ENCODE peak calls at places on chromosomes 13 and 19, in nine cellular contexts. V is HCT116, N is GM23338, A is GM23248, J is PC-3, T is neural progenitor cell, C is SK-N-SH, E is OCI-LY7, H is hepatocyte. F is an unnamed sample.

GRCh38 chr19:18063463-18063862 is 23.3 kb downstream of the IL12RB1 start:
- DNase-seq in V (no peak), N (peak; percentile 52), A (no peak), J (peak; percentile 43), T (peak; percentile 48), C (peak; percentile 3), E (no peak), H (peak; percentile 61), F (no peak)

GRCh38 chr13:113145911-113146598 is 12.4 kb upstream of the PROZ start:
- DNase-seq in V (no peak), N (no peak), A (no peak), J (no peak), T (no peak), C (no peak), E (no peak), H (no peak), F (no peak)

GRCh38 chr19:7224205-7224833 is 69.9 kb downstream of the INSR start:
- DNase-seq in V (no peak), N (no peak), A (peak; percentile 61), J (peak; percentile 16), T (no peak), C (no peak), E (no peak), H (no peak), F (no peak)

GRCh38 chr13:94712812-94713555 is 639 bp upstream of the SOX21 start:
- DNase-seq in V (no peak), N (peak; percentile 60), A (peak; percentile 70), J (peak; percentile 74), T (peak; percentile 92), C (peak; percentile 76), E (no peak), H (peak; percentile 73), F (no peak)

GRCh38 chr13:111049791-111050538 is 65.1 kb upstream of the ARHGEF7 start:
- DNase-seq in V (no peak), N (peak; percentile 66), A (peak; percentile 50), J (peak; percentile 35), T (peak; percentile 46), C (peak; percentile 32), E (no peak), H (peak; percentile 51), F (no peak)

GRCh38 chr19:29016926-29017760 is 195.8 kb downstream of the UQCRFS1 start:
- DNase-seq in V (no peak), N (no peak), A (peak; percentile 20), J (no peak), T (no peak), C (no peak), E (no peak), H (no peak), F (no peak)

GRCh38 chr13:39232401-39232980 is 194.2 kb downstream of the NHLRC3 start:
- DNase-seq in V (no peak), N (no peak), A (no peak), J (no peak), T (no peak), C (no peak), E (no peak), H (no peak), F (no peak)

GRCh38 chr13:22298530-22298929 is 627.7 kb downstream of the FGF9 start:
- DNase-seq in V (no peak), N (peak; percentile 48), A (no peak), J (no peak), T (no peak), C (no peak), E (no peak), H (no peak), F (no peak)

GRCh38 chr13:73849292-73849691 is 284.9 kb downstream of the KLF12 start:
- DNase-seq in V (peak; percentile 26), N (peak; percentile 86), A (peak; percentile 61), J (peak; percentile 33), T (peak; percentile 64), C (no peak), E (peak; percentile 44), H (peak; percentile 42), F (peak; percentile 21)

GRCh38 chr19:49333426-49334288 is 1.5 kb upstream of the CD37 start:
- DNase-seq in V (no peak), N (no peak), A (peak; percentile 61), J (no peak), T (no peak), C (no peak), E (peak; percentile 98), H (no peak), F (peak; percentile 43)

GRCh38 chr13:75650991-75651390 is 14.9 kb downstream of the LMO7 start:
- DNase-seq in V (no peak), N (no peak), A (peak; percentile 39), J (no peak), T (no peak), C (no peak), E (no peak), H (no peak), F (no peak)
- TF ChIP-seq EZH2phosphoT487 in V (no peak), N (no peak), A (no peak), J (no peak), T (no peak), C (no peak), E (no peak), H (no peak), F (no peak)

GRCh38 chr13:27403727-27404385 is 20.6 kb upstream of the GTF3A start:
- DNase-seq in V (no peak), N (no peak), A (no peak), J (no peak), T (no peak), C (no peak), E (no peak), H (peak; percentile 35), F (no peak)
- H3K4me2 ChIP-seq in V (no peak overlapping the region), N (peak overlapping the region; percentile 10), A (peak overlapping the region; percentile 56), J (peak overlapping the region; percentile 16), T (no peak overlapping the region), C (no peak overlapping the region), E (no peak overlapping the region), H (peak overlapping the region; percentile 63), F (no peak overlapping the region)

GRCh38 chr13:45341799-45342584 is 1.0 kb upstream of the TPT1 start:
- DNase-seq in V (no peak), N (no peak), A (peak; percentile 85), J (peak; percentile 28), T (no peak), C (peak; percentile 71), E (no peak), H (no peak), F (no peak)
- TF ChIP-seq EZH2phosphoT487 in V (no peak), N (no peak), A (no peak), J (no peak), T (no peak), C (no peak), E (no peak), H (no peak), F (no peak)

GRCh38 chr19:35911173-35911572 is 3.1 kb upstream of the TYROBP start:
- DNase-seq in V (no peak), N (peak; percentile 71), A (no peak), J (no peak), T (peak; percentile 55), C (no peak), E (no peak), H (no peak), F (no peak)

GRCh38 chr19:35911790-35912189 is 3.7 kb upstream of the TYROBP start:
- DNase-seq in V (peak; percentile 38), N (no peak), A (peak; percentile 33), J (peak; percentile 81), T (no peak), C (no peak), E (no peak), H (no peak), F (no peak)

GRCh38 chr19:35908977-35909683 is 1.0 kb upstream of the TYROBP start:
- DNase-seq in V (no peak), N (no peak), A (no peak), J (no peak), T (no peak), C (no peak), E (peak; percentile 83), H (no peak), F (no peak)

GRCh38 chr19:35908010-35908441 is at the start of gene TYROBP:
- DNase-seq in V (no peak), N (no peak), A (no peak), J (no peak), T (no peak), C (no peak), E (no peak), H (no peak), F (no peak)

DNA sequence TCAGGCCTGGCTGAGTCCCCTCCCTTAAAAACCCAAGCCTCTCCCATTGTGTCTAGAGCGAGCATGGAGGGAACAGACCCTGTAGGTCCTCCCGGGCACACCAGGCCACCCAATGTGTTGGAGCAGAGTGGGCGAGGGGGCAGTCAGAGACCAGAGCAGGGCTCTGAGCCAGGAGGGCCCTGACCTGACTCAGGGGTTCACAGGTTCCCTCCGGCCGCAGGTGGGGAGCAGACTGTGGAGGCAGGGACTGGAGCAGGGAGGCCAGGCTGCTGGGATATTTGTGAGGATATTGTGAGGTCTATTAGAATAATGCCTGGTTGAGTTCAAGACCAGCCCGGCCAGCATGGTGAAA is 1.6 kb upstream of the TYROBP start:
- DNase-seq in V (no peak), N (no peak), A (no peak), J (no peak), T (no peak), C (no peak), E (no peak), H (no peak), F (no peak)
- H3K4me2 ChIP-seq in V (no peak overlapping the region), N (no peak overlapping the region), A (no peak overlapping the region), J (no peak overlapping the region), T (no peak overlapping the region), C (no peak overlapping the region), E (peak overlapping the region; percentile 55), H (no peak overlapping the region), F (no peak overlapping the region)

GRCh38 chr13:48097793-48098192 is 2.9 kb upstream of the MED4 start:
- DNase-seq in V (no peak), N (no peak), A (no peak), J (no peak), T (no peak), C (no peak), E (no peak), H (no peak), F (no peak)

GRCh38 chr13:48093588-48093987 is 1.3 kb downstream of the MED4 start:
- DNase-seq in V (no peak), N (no peak), A (no peak), J (no peak), T (no peak), C (no peak), E (no peak), H (no peak), F (no peak)

GRCh38 chr13:48094781-48095502 is at the start of gene MED4:
- DNase-seq in V (peak; percentile 84), N (peak; percentile 95), A (peak; percentile 97), J (peak; percentile 91), T (peak; percentile 96), C (peak; percentile 96), E (peak; percentile 96), H (peak; percentile 96), F (peak; percentile 84)

GRCh38 chr13:48094404-48094780 is 512 bp downstream of the MED4 start:
- DNase-seq in V (no peak), N (peak; percentile 24), A (peak; percentile 47), J (no peak), T (peak; percentile 35), C (no peak), E (peak; percentile 22), H (no peak), F (no peak)

DNA sequence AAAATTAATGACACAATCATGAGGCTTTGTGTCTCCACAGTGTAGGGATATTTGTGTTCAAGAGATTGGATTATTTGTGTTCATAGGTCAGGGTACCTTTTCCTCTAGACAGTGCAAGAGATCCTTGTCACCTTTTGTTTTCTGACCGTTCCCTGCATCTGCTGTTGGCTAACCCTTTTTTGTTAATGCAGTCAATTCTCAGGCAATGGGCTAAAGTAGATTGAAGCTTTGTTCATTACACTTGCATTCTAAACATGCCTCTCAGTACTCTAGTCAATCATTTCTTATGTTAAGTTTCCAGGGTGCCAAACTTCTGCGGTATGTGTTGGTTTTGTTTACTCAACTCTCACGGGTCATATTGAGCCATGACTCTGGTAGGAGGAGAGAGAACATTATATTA is 1.8 kb upstream of the MED4 start:
- DNase-seq in V (no peak), N (peak; percentile 42), A (no peak), J (no peak), T (no peak), C (no peak), E (no peak), H (peak; percentile 19), F (no peak)
- TF ChIP-seq EZH2phosphoT487 in V (no peak), N (no peak), A (no peak), J (no peak), T (no peak), C (no peak), E (no peak), H (no peak), F (no peak)